ENCODE peak calls at places on chromosomes 5 and 9, in seven cellular contexts. One of them, this sample, is unnamed.
A peak's percentile ranks its signal among the peaks of the same experiment; 100 is the strongest.

GRCh38 chr9:134066546-134066922 is 1.3 kb downstream of the BRD3 start:
- DNase-seq in pancreas: no peak
- DNase-seq in aorta: no peak
- DNase-seq in neuronal stem cell: no peak
- DNase-seq in heart right ventricle: no peak
- DNase-seq in vagina: no peak
- DNase-seq in sigmoid colon: no peak
- DNase-seq in this sample: no peak

GRCh38 chr9:108078823-108079222 is 589.3 kb upstream of the KLF4 start:
- DNase-seq in pancreas: no peak
- DNase-seq in aorta: no peak
- DNase-seq in neuronal stem cell: no peak
- DNase-seq in heart right ventricle: peak; percentile 16
- DNase-seq in vagina: peak; percentile 20
- DNase-seq in sigmoid colon: no peak
- DNase-seq in this sample: no peak

GRCh38 chr5:134258896-134259295 is 33.0 kb upstream of the PPP2CA start:
- DNase-seq in pancreas: no peak
- DNase-seq in aorta: no peak
- DNase-seq in neuronal stem cell: no peak
- DNase-seq in heart right ventricle: no peak
- DNase-seq in vagina: no peak
- DNase-seq in sigmoid colon: no peak
- DNase-seq in this sample: no peak

GRCh38 chr5:132427285-132428146 is 58.0 kb downstream of the SLC22A5 start:
- DNase-seq in pancreas: peak; percentile 67
- DNase-seq in aorta: peak; percentile 74
- DNase-seq in neuronal stem cell: no peak
- DNase-seq in heart right ventricle: no peak
- DNase-seq in vagina: peak; percentile 86
- DNase-seq in sigmoid colon: no peak
- DNase-seq in this sample: peak; percentile 85

GRCh38 chr5:14351845-14352712 is 208.9 kb downstream of the TRIO start:
- DNase-seq in pancreas: peak; percentile 27
- DNase-seq in aorta: peak; percentile 67
- DNase-seq in neuronal stem cell: peak; percentile 56
- DNase-seq in heart right ventricle: peak; percentile 59
- DNase-seq in vagina: no peak
- DNase-seq in sigmoid colon: peak; percentile 82
- DNase-seq in this sample: peak; percentile 92

GRCh38 chr5:87020099-87020934 is 247.4 kb upstream of the RASA1 start:
- DNase-seq in pancreas: peak; percentile 18
- DNase-seq in aorta: peak; percentile 80
- DNase-seq in neuronal stem cell: peak; percentile 11
- DNase-seq in heart right ventricle: peak; percentile 53
- DNase-seq in vagina: no peak
- DNase-seq in sigmoid colon: no peak
- DNase-seq in this sample: peak; percentile 76

GRCh38 chr5:3510642-3511041 is 85.0 kb upstream of the IRX1 start:
- DNase-seq in pancreas: no peak
- DNase-seq in aorta: no peak
- DNase-seq in neuronal stem cell: no peak
- DNase-seq in heart right ventricle: no peak
- DNase-seq in vagina: no peak
- DNase-seq in sigmoid colon: no peak
- DNase-seq in this sample: peak; percentile 33

GRCh38 chr5:19886123-19886921 is 101.7 kb downstream of the CDH18 start:
- DNase-seq in pancreas: no peak
- DNase-seq in aorta: no peak
- DNase-seq in neuronal stem cell: no peak
- DNase-seq in heart right ventricle: no peak
- DNase-seq in vagina: no peak
- DNase-seq in sigmoid colon: no peak
- DNase-seq in this sample: no peak

GRCh38 chr5:71899865-71900342 is 180.8 kb downstream of the CARTPT start:
- DNase-seq in pancreas: no peak
- DNase-seq in aorta: no peak
- DNase-seq in neuronal stem cell: no peak
- DNase-seq in heart right ventricle: peak; percentile 32
- DNase-seq in vagina: peak; percentile 40
- DNase-seq in sigmoid colon: no peak
- DNase-seq in this sample: no peak

GRCh38 chr5:157669701-157670097 is 1.6 kb upstream of the C5orf52 start:
- DNase-seq in pancreas: no peak
- DNase-seq in aorta: no peak
- DNase-seq in neuronal stem cell: no peak
- DNase-seq in heart right ventricle: no peak
- DNase-seq in vagina: peak; percentile 52
- DNase-seq in sigmoid colon: no peak
- DNase-seq in this sample: no peak

GRCh38 chr9:107161338-107161737 is 121.7 kb upstream of the RAD23B start:
- DNase-seq in pancreas: no peak
- DNase-seq in aorta: no peak
- DNase-seq in neuronal stem cell: no peak
- DNase-seq in heart right ventricle: no peak
- DNase-seq in vagina: no peak
- DNase-seq in sigmoid colon: no peak
- DNase-seq in this sample: no peak

GRCh38 chr5:89417990-89418820 is 535.2 kb upstream of the MEF2C start:
- DNase-seq in pancreas: no peak
- DNase-seq in aorta: no peak
- DNase-seq in neuronal stem cell: no peak
- DNase-seq in heart right ventricle: no peak
- DNase-seq in vagina: no peak
- DNase-seq in sigmoid colon: peak; percentile 42
- DNase-seq in this sample: no peak

GRCh38 chr9:28925184-28925583 is 1351.9 kb upstream of the C9orf72 start:
- DNase-seq in pancreas: no peak
- DNase-seq in aorta: no peak
- DNase-seq in neuronal stem cell: no peak
- DNase-seq in heart right ventricle: no peak
- DNase-seq in vagina: no peak
- DNase-seq in sigmoid colon: no peak
- DNase-seq in this sample: no peak
- H3K27ac ChIP-seq in pancreas: no peak overlapping the region
- H3K27ac ChIP-seq in aorta: no peak overlapping the region
- H3K27ac ChIP-seq in neuronal stem cell: no peak overlapping the region
- H3K27ac ChIP-seq in heart right ventricle: no peak overlapping the region
- H3K27ac ChIP-seq in vagina: no peak overlapping the region
- H3K27ac ChIP-seq in sigmoid colon: no peak overlapping the region
- H3K27ac ChIP-seq in this sample: no peak overlapping the region

GRCh38 chr5:149775785-149776184 is 45.7 kb downstream of the PPARGC1B start:
- DNase-seq in pancreas: no peak
- DNase-seq in aorta: no peak
- DNase-seq in neuronal stem cell: no peak
- DNase-seq in heart right ventricle: no peak
- DNase-seq in vagina: no peak
- DNase-seq in sigmoid colon: no peak
- DNase-seq in this sample: no peak
- H3K4me1 ChIP-seq in pancreas: peaks cover 9% of the 10 kb centered on the region
- H3K4me1 ChIP-seq in aorta: no peaks in the 10 kb centered on the region
- H3K4me1 ChIP-seq in neuronal stem cell: peaks cover 15% of the 10 kb centered on the region
- H3K4me1 ChIP-seq in heart right ventricle: peaks cover 29% of the 10 kb centered on the region
- H3K4me1 ChIP-seq in vagina: peaks cover 74% of the 10 kb centered on the region
- H3K4me1 ChIP-seq in sigmoid colon: peaks cover 93% of the 10 kb centered on the region
- H3K4me1 ChIP-seq in this sample: peaks cover 27% of the 10 kb centered on the region

DNA sequence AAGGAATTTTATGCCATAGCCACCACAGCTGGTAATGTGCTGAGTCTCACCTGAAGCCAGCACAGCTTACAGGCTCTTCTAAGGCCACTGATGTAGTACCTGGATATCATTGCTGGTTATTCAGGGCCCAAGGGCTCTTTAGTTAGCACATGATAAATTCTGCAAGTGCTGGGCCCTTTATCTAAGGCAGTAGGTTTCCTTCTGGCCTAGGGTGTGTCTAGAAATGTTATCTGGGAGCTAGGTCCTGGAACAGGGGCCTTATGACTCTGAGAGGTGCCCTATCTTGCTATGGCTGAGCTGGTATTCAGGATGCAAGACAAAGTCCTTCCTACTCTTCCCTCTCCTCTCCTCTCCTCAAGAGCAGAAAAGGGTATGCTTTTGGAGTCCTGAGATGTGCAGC is 1424.5 kb upstream of the NUDT12 start:
- DNase-seq in pancreas: no peak
- DNase-seq in aorta: no peak
- DNase-seq in neuronal stem cell: no peak
- DNase-seq in heart right ventricle: no peak
- DNase-seq in vagina: no peak
- DNase-seq in sigmoid colon: no peak
- DNase-seq in this sample: no peak
- H3K27ac ChIP-seq in pancreas: no peak overlapping the region
- H3K27ac ChIP-seq in aorta: no peak overlapping the region
- H3K27ac ChIP-seq in neuronal stem cell: no peak overlapping the region
- H3K27ac ChIP-seq in heart right ventricle: no peak overlapping the region
- H3K27ac ChIP-seq in vagina: no peak overlapping the region
- H3K27ac ChIP-seq in sigmoid colon: no peak overlapping the region
- H3K27ac ChIP-seq in this sample: no peak overlapping the region

DNA sequence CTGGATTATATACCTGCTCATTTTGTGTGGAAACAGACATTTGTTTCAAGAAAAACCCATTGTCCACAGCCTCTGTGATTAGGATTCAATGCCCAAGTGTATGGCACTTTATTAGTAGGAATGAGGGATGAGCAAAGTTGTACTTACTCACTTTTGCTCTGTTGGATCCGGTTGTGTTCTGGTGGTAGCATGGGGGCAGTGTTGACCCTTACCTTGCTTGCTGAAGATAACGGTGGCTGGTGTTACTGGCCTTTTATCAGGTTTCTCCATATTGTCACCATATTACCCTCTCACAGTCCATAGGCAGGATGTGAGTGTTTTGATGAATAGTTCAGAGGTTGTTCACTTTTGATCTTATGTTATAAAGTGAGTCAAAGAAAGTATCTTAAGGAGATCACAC is 42.7 kb upstream of the NUDT12 start:
- DNase-seq in pancreas: no peak
- DNase-seq in aorta: no peak
- DNase-seq in neuronal stem cell: no peak
- DNase-seq in heart right ventricle: no peak
- DNase-seq in vagina: no peak
- DNase-seq in sigmoid colon: no peak
- DNase-seq in this sample: no peak
- H3K4me1 ChIP-seq in pancreas: no peaks in the 10 kb centered on the region
- H3K4me1 ChIP-seq in aorta: no peaks in the 10 kb centered on the region
- H3K4me1 ChIP-seq in neuronal stem cell: no peaks in the 10 kb centered on the region
- H3K4me1 ChIP-seq in heart right ventricle: no peaks in the 10 kb centered on the region
- H3K4me1 ChIP-seq in vagina: no peaks in the 10 kb centered on the region
- H3K4me1 ChIP-seq in sigmoid colon: no peaks in the 10 kb centered on the region
- H3K4me1 ChIP-seq in this sample: no peaks in the 10 kb centered on the region

GRCh38 chr5:98791110-98791509 is 17.6 kb downstream of the RGMB start:
- DNase-seq in pancreas: no peak
- DNase-seq in aorta: no peak
- DNase-seq in neuronal stem cell: no peak
- DNase-seq in heart right ventricle: no peak
- DNase-seq in vagina: no peak
- DNase-seq in sigmoid colon: no peak
- DNase-seq in this sample: no peak
- H3K27ac ChIP-seq in pancreas: no peak overlapping the region
- H3K27ac ChIP-seq in aorta: no peak overlapping the region
- H3K27ac ChIP-seq in neuronal stem cell: no peak overlapping the region
- H3K27ac ChIP-seq in heart right ventricle: no peak overlapping the region
- H3K27ac ChIP-seq in vagina: no peak overlapping the region
- H3K27ac ChIP-seq in sigmoid colon: no peak overlapping the region
- H3K27ac ChIP-seq in this sample: no peak overlapping the region

DNA sequence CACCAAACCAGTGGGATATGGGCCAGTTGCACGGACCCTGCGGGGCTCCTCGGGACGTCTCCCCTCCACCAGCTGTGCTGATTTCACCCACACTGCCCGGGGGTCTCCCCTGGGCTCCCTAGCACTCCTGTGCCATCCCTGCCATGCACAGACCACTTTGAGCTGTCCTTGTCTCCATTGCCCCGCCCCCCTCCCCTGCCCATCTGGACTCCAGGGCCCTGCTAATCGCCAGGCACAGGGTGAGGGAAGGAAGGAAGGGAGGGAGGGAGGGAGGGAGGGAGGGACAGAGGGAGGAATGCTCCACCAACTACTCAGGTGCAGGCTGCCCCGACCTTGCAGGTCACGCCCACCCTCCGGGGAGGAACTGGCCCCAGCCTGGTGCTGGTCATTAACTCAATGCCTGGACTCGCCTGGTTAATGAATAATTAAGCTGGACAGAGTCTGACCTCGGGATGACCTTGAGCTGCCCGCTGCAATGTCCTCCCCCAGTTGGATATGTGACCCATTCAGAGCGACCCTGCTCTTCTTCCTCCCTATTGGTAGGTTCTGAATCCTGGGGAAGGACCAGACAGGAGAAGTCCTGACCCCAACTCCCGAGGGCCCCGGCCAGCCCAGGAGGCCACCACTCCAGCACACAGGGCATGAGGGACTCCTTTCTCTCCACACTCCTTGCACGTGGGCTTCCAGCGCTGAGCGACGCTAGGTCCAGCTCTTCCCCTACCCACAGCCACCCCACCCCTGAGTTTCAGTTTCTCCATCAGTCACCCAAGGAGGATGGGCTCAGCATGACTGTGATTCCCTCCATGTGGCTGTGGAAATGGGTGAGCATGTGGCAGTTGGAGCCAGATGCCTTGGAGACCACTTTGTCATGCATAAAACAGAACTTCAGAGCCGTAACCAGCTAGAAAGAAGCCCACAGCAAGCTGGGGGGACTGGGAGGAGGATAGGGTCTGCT is 62.1 kb downstream of the C9orf50 start:
- DNase-seq in pancreas: peak; percentile 52
- DNase-seq in aorta: no peak
- DNase-seq in neuronal stem cell: no peak
- DNase-seq in heart right ventricle: no peak
- DNase-seq in vagina: no peak
- DNase-seq in sigmoid colon: no peak
- DNase-seq in this sample: no peak
- H3K4me1 ChIP-seq in pancreas: no peaks in the 10 kb centered on the region
- H3K4me1 ChIP-seq in aorta: no peaks in the 10 kb centered on the region
- H3K4me1 ChIP-seq in neuronal stem cell: peaks cover 51% of the 10 kb centered on the region
- H3K4me1 ChIP-seq in heart right ventricle: no peaks in the 10 kb centered on the region
- H3K4me1 ChIP-seq in vagina: peaks cover 6% of the 10 kb centered on the region
- H3K4me1 ChIP-seq in sigmoid colon: peaks cover 12% of the 10 kb centered on the region
- H3K4me1 ChIP-seq in this sample: no peaks in the 10 kb centered on the region

DNA sequence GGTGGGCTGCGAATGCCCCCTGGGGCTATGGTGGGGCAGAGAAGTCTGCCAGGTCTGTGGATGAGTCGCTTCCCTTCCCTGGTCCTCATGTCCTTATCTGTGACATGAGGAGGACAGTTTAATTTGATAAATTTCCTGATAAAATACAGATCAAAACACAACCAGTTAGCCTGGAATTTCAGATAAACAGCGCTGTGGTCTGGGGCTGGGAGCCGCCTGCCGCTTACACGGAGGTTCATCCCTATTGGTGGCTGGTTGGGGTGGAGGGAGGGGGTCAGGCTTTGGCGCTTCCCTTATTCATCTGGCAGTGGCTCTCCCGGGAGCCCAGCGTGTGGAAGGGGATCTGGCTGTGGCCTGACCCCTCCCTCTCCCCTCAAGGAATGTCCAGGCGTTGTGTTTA is 17.9 kb downstream of the CRB2 start:
- DNase-seq in pancreas: no peak
- DNase-seq in aorta: no peak
- DNase-seq in neuronal stem cell: peak; percentile 82
- DNase-seq in heart right ventricle: no peak
- DNase-seq in vagina: no peak
- DNase-seq in sigmoid colon: no peak
- DNase-seq in this sample: no peak
- H3K27ac ChIP-seq in pancreas: no peak overlapping the region
- H3K27ac ChIP-seq in aorta: no peak overlapping the region
- H3K27ac ChIP-seq in neuronal stem cell: peak overlapping the region; percentile 93
- H3K27ac ChIP-seq in heart right ventricle: no peak overlapping the region
- H3K27ac ChIP-seq in vagina: no peak overlapping the region
- H3K27ac ChIP-seq in sigmoid colon: no peak overlapping the region
- H3K27ac ChIP-seq in this sample: no peak overlapping the region

This sample was measured in spleen.